ENCODE peak calls at places on chromosomes 13 and 19, in four cellular contexts. One of them, this sample, is unnamed.

GRCh38 chr19:14580623-14581237 is 2.2 kb upstream of the CLEC17A start:
- DNase-seq in HepG2: no peak
- DNase-seq in H1: no peak
- DNase-seq in GM12878: peak; percentile 57
- DNase-seq in this sample: no peak

GRCh38 chr19:10044390-10044789 is 31.1 kb downstream of the RDH8 start:
- DNase-seq in HepG2: no peak
- DNase-seq in H1: no peak
- DNase-seq in GM12878: no peak
- DNase-seq in this sample: peak; percentile 57

GRCh38 chr19:49820125-49820524 is 2.0 kb downstream of the MED25 start:
- DNase-seq in HepG2: no peak
- DNase-seq in H1: no peak
- DNase-seq in GM12878: no peak
- DNase-seq in this sample: no peak

GRCh38 chr19:35133826-35134225 is 1.0 kb downstream of the LGI4 start:
- DNase-seq in HepG2: no peak
- DNase-seq in H1: no peak
- DNase-seq in GM12878: no peak
- DNase-seq in this sample: no peak

GRCh38 chr19:37342753-37343152 is 28.1 kb upstream of the ZNF527 start:
- DNase-seq in HepG2: no peak
- DNase-seq in H1: no peak
- DNase-seq in GM12878: no peak
- DNase-seq in this sample: no peak

GRCh38 chr19:55406869-55407624 is 541 bp downstream of the UBE2S start:
- DNase-seq in HepG2: no peak
- DNase-seq in H1: no peak
- DNase-seq in GM12878: no peak
- DNase-seq in this sample: no peak

GRCh38 chr13:66210677-66211076 is 1019.5 kb downstream of the PCDH9 start:
- DNase-seq in HepG2: no peak
- DNase-seq in H1: no peak
- DNase-seq in GM12878: no peak
- DNase-seq in this sample: no peak

GRCh38 chr19:13978306-13978705 is 26.0 kb downstream of the DCAF15 start:
- DNase-seq in HepG2: no peak
- DNase-seq in H1: peak; percentile 94
- DNase-seq in GM12878: no peak
- DNase-seq in this sample: no peak

GRCh38 chr13:27419333-27419732 is 5.1 kb upstream of the GTF3A start:
- DNase-seq in HepG2: no peak
- DNase-seq in H1: no peak
- DNase-seq in GM12878: no peak
- DNase-seq in this sample: no peak
- TF ChIP-seq SUZ12 in HepG2: no peak
- TF ChIP-seq SUZ12 in H1: no peak
- TF ChIP-seq SUZ12 in GM12878: no peak
- TF ChIP-seq SUZ12 in this sample: no peak

GRCh38 chr13:26423634-26424033 is 133.8 kb upstream of the WASF3 start:
- DNase-seq in HepG2: no peak
- DNase-seq in H1: no peak
- DNase-seq in GM12878: no peak
- DNase-seq in this sample: no peak

GRCh38 chr13:26420282-26420960 is 137.1 kb upstream of the WASF3 start:
- DNase-seq in HepG2: peak; percentile 36
- DNase-seq in H1: no peak
- DNase-seq in GM12878: no peak
- DNase-seq in this sample: no peak

GRCh38 chr13:26424181-26424580 is 133.3 kb upstream of the WASF3 start:
- DNase-seq in HepG2: no peak
- DNase-seq in H1: no peak
- DNase-seq in GM12878: no peak
- DNase-seq in this sample: no peak

GRCh38 chr13:26422036-26422435 is 135.4 kb upstream of the WASF3 start:
- DNase-seq in HepG2: no peak
- DNase-seq in H1: no peak
- DNase-seq in GM12878: no peak
- DNase-seq in this sample: no peak

GRCh38 chr13:26425439-26426358 is 131.8 kb upstream of the WASF3 start:
- DNase-seq in HepG2: peak; percentile 34
- DNase-seq in H1: no peak
- DNase-seq in GM12878: no peak
- DNase-seq in this sample: no peak
- TF ChIP-seq SP1 in HepG2: no peak
- TF ChIP-seq SP1 in H1: no peak
- TF ChIP-seq SP1 in GM12878: no peak
- TF ChIP-seq SP1 in this sample: no peak

DNA sequence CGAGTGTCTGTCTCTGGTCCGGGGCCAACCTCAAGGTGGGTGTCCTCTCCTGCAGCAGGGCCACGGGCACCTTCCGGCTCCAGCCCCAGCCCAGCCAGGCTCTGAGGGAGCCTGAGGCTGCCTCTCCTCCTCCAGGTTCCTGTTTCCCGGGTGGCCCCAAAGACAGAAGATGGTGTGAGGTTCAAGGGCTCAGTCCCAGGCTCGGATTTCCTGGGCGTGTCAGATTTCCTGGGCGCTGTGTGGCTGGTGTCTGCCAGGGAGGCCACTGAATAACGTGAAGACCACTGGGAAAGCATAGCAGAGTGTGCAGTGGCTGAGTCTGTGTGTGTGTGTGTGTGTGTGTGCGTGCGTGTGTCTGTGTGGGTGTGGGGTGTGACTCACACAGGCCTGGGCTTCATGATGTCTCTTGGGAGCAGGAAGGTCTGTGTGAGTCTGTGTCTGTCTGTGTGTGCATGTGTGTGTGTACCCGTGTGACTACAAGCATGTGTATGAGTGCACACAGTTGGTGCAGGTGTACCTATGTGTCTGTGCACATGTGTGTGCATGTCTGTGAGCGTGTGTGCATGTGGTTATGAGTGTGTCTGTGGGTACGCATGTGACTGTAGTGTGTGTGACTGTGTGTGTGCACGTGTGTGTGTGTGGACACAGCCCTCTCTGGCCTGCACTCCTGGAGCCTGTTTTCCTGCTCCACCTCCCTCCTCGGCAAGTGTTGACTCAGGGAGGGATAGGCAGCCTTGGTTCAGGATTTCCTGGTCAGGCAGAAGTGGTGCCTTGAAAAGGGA is 28.3 kb downstream of the CEBPA start:
- DNase-seq in HepG2: peak; percentile 56
- DNase-seq in H1: no peak
- DNase-seq in GM12878: no peak
- DNase-seq in this sample: no peak
- TF ChIP-seq SUZ12 in HepG2: no peak
- TF ChIP-seq SUZ12 in H1: no peak
- TF ChIP-seq SUZ12 in GM12878: no peak
- TF ChIP-seq SUZ12 in this sample: no peak

GRCh38 chr19:33671211-33671610 is 49.5 kb downstream of the CHST8 start:
- DNase-seq in HepG2: no peak
- DNase-seq in H1: no peak
- DNase-seq in GM12878: no peak
- DNase-seq in this sample: no peak

GRCh38 chr19:33673258-33673875 is 51.6 kb downstream of the CHST8 start:
- DNase-seq in HepG2: no peak
- DNase-seq in H1: no peak
- DNase-seq in GM12878: no peak
- DNase-seq in this sample: no peak

GRCh38 chr19:33675501-33676124 is 53.9 kb downstream of the CHST8 start:
- DNase-seq in HepG2: no peak
- DNase-seq in H1: no peak
- DNase-seq in GM12878: no peak
- DNase-seq in this sample: no peak

GRCh38 chr19:33674575-33675367 is 53.0 kb downstream of the CHST8 start:
- DNase-seq in HepG2: no peak
- DNase-seq in H1: no peak
- DNase-seq in GM12878: no peak
- DNase-seq in this sample: no peak

GRCh38 chr19:33673996-33674395 is 52.2 kb downstream of the CHST8 start:
- DNase-seq in HepG2: no peak
- DNase-seq in H1: no peak
- DNase-seq in GM12878: no peak
- DNase-seq in this sample: no peak
- TF ChIP-seq SP1 in HepG2: no peak
- TF ChIP-seq SP1 in H1: no peak
- TF ChIP-seq SP1 in GM12878: no peak
- TF ChIP-seq SP1 in this sample: no peak

GRCh38 chr19:19224852-19225494 is 13.2 kb downstream of the NCAN start:
- DNase-seq in HepG2: peak; percentile 78
- DNase-seq in H1: peak; percentile 73
- DNase-seq in GM12878: no peak
- DNase-seq in this sample: peak; percentile 86
- TF ChIP-seq SUZ12 in HepG2: no peak
- TF ChIP-seq SUZ12 in H1: no peak
- TF ChIP-seq SUZ12 in GM12878: no peak
- TF ChIP-seq SUZ12 in this sample: no peak